ENCODE peak calls at places on chromosomes 4 and X, in nine cellular contexts. Q is sigmoid colon, M is K562, C is spleen, Y is suprapubic skin, Z is breast epithelium, I is transverse colon, V is HCT116, T is GM12878. A is an unnamed sample.
A peak's percentile ranks its signal among the peaks of the same experiment; 100 is the strongest.

GRCh38 chr4:182478475-182478874 is 235.3 kb downstream of the TENM3 start:
- DNase-seq in Q (no peak), M (peak; percentile 26), C (no peak), Y (no peak), Z (no peak), I (no peak), V (peak; percentile 16), T (no peak), A (no peak)

GRCh38 chr4:94548571-94548970 is 96.8 kb downstream of the PDLIM5 start:
- DNase-seq in Q (no peak), M (peak; percentile 54), C (no peak), Y (no peak), Z (no peak), I (no peak), V (peak; percentile 43), T (no peak), A (no peak)

GRCh38 chrX:135688137-135688536 is 25.3 kb upstream of the CT45A1 start:
- DNase-seq in Q (no peak), M (peak; percentile 17), C (peak; percentile 54), Y (no peak), Z (no peak), I (no peak), V (peak; percentile 18), T (no peak), A (no peak)

GRCh38 chr4:184807261-184807660 is 18.5 kb downstream of the ACSL1 start:
- DNase-seq in Q (no peak), M (no peak), C (no peak), Y (peak; percentile 45), Z (no peak), I (no peak), V (no peak), T (no peak), A (no peak)

GRCh38 chrX:79081895-79082512 is 62.5 kb upstream of the GPR174 start:
- DNase-seq in Q (no peak), M (peak; percentile 13), C (no peak), Y (no peak), Z (no peak), I (no peak), V (no peak), T (peak; percentile 61), A (no peak)

GRCh38 chrX:39757971-39758370 is 339.8 kb downstream of the BCOR start:
- DNase-seq in Q (no peak), M (no peak), C (no peak), Y (no peak), Z (no peak), I (no peak), V (no peak), T (no peak), A (no peak)

GRCh38 chr4:89572224-89572858 is 264.6 kb downstream of the SNCA start:
- DNase-seq in Q (no peak), M (no peak), C (no peak), Y (no peak), Z (no peak), I (no peak), V (no peak), T (no peak), A (no peak)

GRCh38 chr4:98663226-98664006 is 5.0 kb upstream of the TSPAN5 start:
- DNase-seq in Q (no peak), M (no peak), C (peak; percentile 82), Y (no peak), Z (no peak), I (peak; percentile 21), V (no peak), T (peak; percentile 84), A (no peak)

GRCh38 chr4:55609393-55609821 is 17.4 kb upstream of the PDCL2 start:
- DNase-seq in Q (no peak), M (no peak), C (no peak), Y (no peak), Z (no peak), I (no peak), V (no peak), T (no peak), A (no peak)

GRCh38 chr4:122065915-122066314 is 86.2 kb upstream of the BLTP1 start:
- DNase-seq in Q (no peak), M (no peak), C (no peak), Y (no peak), Z (no peak), I (no peak), V (no peak), T (no peak), A (no peak)

GRCh38 chr4:57355066-57355465 is 244.9 kb upstream of the IGFBP7 start:
- DNase-seq in Q (no peak), M (no peak), C (no peak), Y (no peak), Z (no peak), I (no peak), V (no peak), T (no peak), A (no peak)

GRCh38 chrX:104165894-104166734 is at the start of gene FAM199X:
- DNase-seq in Q (peak; percentile 94), M (peak; percentile 91), C (peak; percentile 97), Y (peak; percentile 91), Z (peak; percentile 85), I (peak; percentile 90), V (peak; percentile 73), T (peak; percentile 33), A (peak; percentile 97)

GRCh38 chr4:106522839-106523238 is 154.3 kb upstream of the GIMD1 start:
- DNase-seq in Q (no peak), M (no peak), C (no peak), Y (no peak), Z (no peak), I (no peak), V (no peak), T (no peak), A (no peak)

GRCh38 chrX:100659431-100660137 is 15.6 kb downstream of the SRPX2 start:
- DNase-seq in Q (no peak), M (no peak), C (no peak), Y (no peak), Z (no peak), I (peak; percentile 28), V (no peak), T (no peak), A (no peak)

GRCh38 chr4:94925764-94926347 is 168.1 kb downstream of the BMPR1B start:
- DNase-seq in Q (no peak), M (no peak), C (no peak), Y (no peak), Z (no peak), I (no peak), V (no peak), T (no peak), A (no peak)

GRCh38 chr4:4388836-4389575 is 2.1 kb downstream of the NSG1 start:
- DNase-seq in Q (peak; percentile 24), M (no peak), C (no peak), Y (no peak), Z (no peak), I (no peak), V (no peak), T (no peak), A (no peak)

GRCh38 chr4:109406337-109406931 is 27.2 kb upstream of the SEC24B start:
- DNase-seq in Q (no peak), M (peak; percentile 49), C (no peak), Y (no peak), Z (no peak), I (no peak), V (peak; percentile 59), T (no peak), A (no peak)

GRCh38 chrX:131830400-131831184 is 192.5 kb upstream of the STK26 start:
- DNase-seq in Q (peak; percentile 82), M (peak; percentile 74), C (peak; percentile 80), Y (no peak), Z (no peak), I (peak; percentile 74), V (peak; percentile 85), T (peak; percentile 69), A (no peak)
- TF ChIP-seq CTCF in Q (peak; percentile 34), M (peak; percentile 50), C (peak; percentile 59), Y (no peak), Z (peak; percentile 45), I (peak; percentile 54), V (peak; percentile 66), T (peak; percentile 42), A (peak; percentile 62)

DNA sequence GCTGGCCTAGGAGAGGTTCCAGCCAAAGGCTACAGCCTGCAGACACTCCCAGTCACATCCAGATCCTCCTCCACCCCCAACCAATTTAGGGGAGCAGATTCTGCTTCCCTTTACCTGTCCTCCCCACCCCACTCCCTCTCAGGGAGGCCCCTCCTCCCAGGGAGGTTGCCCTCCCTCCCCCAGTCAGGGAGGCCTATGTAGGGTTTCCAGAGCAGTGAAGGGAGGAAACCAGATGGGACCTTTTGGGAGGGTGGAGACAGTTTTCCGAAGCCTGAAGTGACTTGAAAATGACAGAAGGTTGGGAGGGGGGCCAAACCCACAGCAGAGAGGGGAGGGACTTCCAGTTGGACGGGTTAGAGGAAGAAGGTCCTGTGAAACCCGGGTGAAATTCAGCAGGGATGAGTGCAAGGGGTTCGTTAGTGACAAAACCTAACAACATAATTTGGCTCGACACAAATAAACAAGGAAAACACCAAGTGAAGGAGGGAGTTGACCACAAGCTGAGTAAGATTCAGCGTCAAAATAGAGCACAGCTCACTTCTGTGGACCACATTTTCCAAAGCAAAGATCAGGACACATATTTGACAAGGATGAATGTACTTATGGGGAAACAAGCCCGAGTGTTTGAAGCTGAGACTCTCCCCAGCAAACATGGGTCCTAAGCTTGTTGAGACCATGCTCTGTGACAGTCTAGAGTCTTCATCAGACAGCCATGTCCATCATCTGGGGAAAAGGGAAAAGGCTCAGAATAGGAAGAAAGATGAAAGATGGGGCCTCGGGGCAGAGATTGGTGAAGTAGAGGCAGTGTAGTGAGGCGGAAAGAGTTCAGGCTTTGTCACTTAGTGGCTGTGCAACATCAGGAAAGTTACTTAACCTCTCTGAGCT is 46.4 kb downstream of the PRPS1 start:
- DNase-seq in Q (peak; percentile 95), M (peak; percentile 35), C (peak; percentile 85), Y (peak; percentile 93), Z (peak; percentile 63), I (peak; percentile 69), V (no peak), T (no peak), A (no peak)
- TF ChIP-seq POLR2AphosphoS5 in Q (peak; percentile 68), M (no peak), C (no peak), Y (peak; percentile 52), Z (peak; percentile 23), I (peak; percentile 73), V (no peak), T (no peak), A (peak; percentile 47)

DNA sequence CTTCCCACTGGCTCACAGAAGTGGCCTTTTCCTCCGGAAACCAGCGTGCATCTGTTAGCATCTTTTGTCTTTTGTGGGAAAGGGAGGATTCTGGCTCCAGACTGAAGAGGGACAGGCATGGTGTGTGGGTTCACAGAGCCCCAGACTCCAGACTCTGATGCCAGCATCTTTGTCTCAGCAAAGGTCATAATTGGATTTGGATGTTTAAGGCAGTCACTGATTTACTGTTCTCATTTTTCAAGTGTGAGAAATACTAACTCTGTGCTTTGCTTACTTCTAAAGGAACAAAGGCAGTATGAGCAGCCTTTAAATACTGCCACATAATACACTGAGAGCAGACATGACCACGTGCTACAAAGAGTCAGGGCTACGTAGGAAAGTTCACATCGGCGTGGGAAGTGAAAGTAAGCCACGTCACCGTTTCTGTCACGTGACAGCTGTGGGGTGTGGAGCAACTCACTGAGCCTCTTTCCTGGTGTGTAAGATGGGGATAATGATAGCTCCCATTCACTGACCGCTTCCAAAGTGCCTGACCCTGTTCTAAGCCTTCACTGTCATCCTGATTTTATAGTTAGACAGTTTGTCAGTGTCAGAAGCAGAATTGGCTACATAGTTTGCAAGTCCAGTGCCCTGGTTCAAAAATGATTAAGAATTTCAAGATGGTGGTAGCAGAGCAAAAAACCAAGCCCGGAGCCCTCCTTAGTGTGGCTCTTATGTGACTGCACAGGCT is 24.8 kb upstream of the TMSB4X start:
- DNase-seq in Q (peak; percentile 94), M (peak; percentile 71), C (peak; percentile 94), Y (peak; percentile 87), Z (peak; percentile 62), I (peak; percentile 89), V (no peak), T (peak; percentile 99), A (no peak)
- TF ChIP-seq POLR2A in Q (peak; percentile 10), M (no peak), C (no peak), Y (no peak), Z (no peak), I (peak; percentile 43), V (no peak), T (peak; percentile 84), A (no peak)

GRCh38 chrX:46653482-46653881 is 79.9 kb downstream of the CHST7 start:
- DNase-seq in Q (no peak), M (peak; percentile 7), C (no peak), Y (no peak), Z (no peak), I (no peak), V (no peak), T (no peak), A (no peak)
- TF ChIP-seq CTCF in Q (no peak), M (peak; percentile 41), C (peak; percentile 14), Y (no peak), Z (no peak), I (no peak), V (peak; percentile 50), T (peak; percentile 48), A (no peak)

A was measured in upper lobe of left lung.